ENCODE peak calls at places on chromosomes 13 and 19, in four cellular contexts. One of them, this sample, is unnamed.

GRCh38 chr13:42651936-42652641 is 78.1 kb downstream of the TNFSF11 start:
- DNase-seq in brain microvascular endothelial cell: no peak
- DNase-seq in lower leg skin: no peak
- DNase-seq in left ventricle myocardium inferior: no peak
- DNase-seq in this sample: no peak

GRCh38 chr19:19849056-19849455 is 16.6 kb upstream of the ZNF253 start:
- DNase-seq in lower leg skin: no peak
- DNase-seq in brain microvascular endothelial cell: no peak
- DNase-seq in left ventricle myocardium inferior: no peak
- DNase-seq in this sample: no peak

GRCh38 chr13:26483546-26483945 is 73.9 kb upstream of the WASF3 start:
- DNase-seq in brain microvascular endothelial cell: no peak
- DNase-seq in lower leg skin: no peak
- DNase-seq in left ventricle myocardium inferior: no peak
- DNase-seq in this sample: no peak

GRCh38 chr13:91369432-91369831 is 21.9 kb downstream of the MIR17HG start:
- DNase-seq in left ventricle myocardium inferior: no peak
- DNase-seq in lower leg skin: no peak
- DNase-seq in brain microvascular endothelial cell: peak
- DNase-seq in this sample: peak

GRCh38 chr13:111280666-111281577 is 39.5 kb upstream of the TEX29 start:
- DNase-seq in brain microvascular endothelial cell: peak
- DNase-seq in left ventricle myocardium inferior: no peak
- DNase-seq in lower leg skin: no peak
- DNase-seq in this sample: no peak

GRCh38 chr13:74129500-74130144 is 4.6 kb downstream of the KLF12 start:
- DNase-seq in brain microvascular endothelial cell: no peak
- DNase-seq in lower leg skin: no peak
- DNase-seq in left ventricle myocardium inferior: peak
- DNase-seq in this sample: no peak

GRCh38 chr19:6248341-6248740 is 31.4 kb downstream of the MLLT1 start:
- DNase-seq in lower leg skin: no peak
- DNase-seq in left ventricle myocardium inferior: no peak
- DNase-seq in brain microvascular endothelial cell: no peak
- DNase-seq in this sample: no peak

GRCh38 chr13:30752201-30752797 is 17.0 kb downstream of the ALOX5AP start:
- DNase-seq in left ventricle myocardium inferior: peak
- DNase-seq in brain microvascular endothelial cell: peak
- DNase-seq in lower leg skin: no peak
- DNase-seq in this sample: no peak

GRCh38 chr19:2051771-2052704 is 994 bp upstream of the MKNK2 start:
- DNase-seq in brain microvascular endothelial cell: no peak
- DNase-seq in left ventricle myocardium inferior: peak
- DNase-seq in lower leg skin: no peak
- DNase-seq in this sample: no peak

GRCh38 chr13:60583196-60583908 is 186.3 kb downstream of the TDRD3 start:
- DNase-seq in brain microvascular endothelial cell: peak
- DNase-seq in lower leg skin: peak
- DNase-seq in left ventricle myocardium inferior: no peak
- DNase-seq in this sample: no peak

GRCh38 chr19:17555929-17556813 is 722 bp downstream of the COLGALT1 start:
- DNase-seq in left ventricle myocardium inferior: peak
- DNase-seq in lower leg skin: peak
- DNase-seq in brain microvascular endothelial cell: peak
- DNase-seq in this sample: no peak

GRCh38 chr19:2798733-2799132 is 13.4 kb downstream of the THOP1 start:
- DNase-seq in left ventricle myocardium inferior: peak
- DNase-seq in brain microvascular endothelial cell: no peak
- DNase-seq in lower leg skin: no peak
- DNase-seq in this sample: no peak

GRCh38 chr19:55581145-55581827 is 638 bp upstream of the ZNF579 start:
- DNase-seq in lower leg skin: no peak
- DNase-seq in brain microvascular endothelial cell: no peak
- DNase-seq in left ventricle myocardium inferior: no peak
- DNase-seq in this sample: no peak

GRCh38 chr13:84607614-84608013 is 725.3 kb upstream of the SLITRK1 start:
- DNase-seq in brain microvascular endothelial cell: peak
- DNase-seq in lower leg skin: no peak
- DNase-seq in left ventricle myocardium inferior: no peak
- DNase-seq in this sample: peak

GRCh38 chr13:106796280-106797047 is 228.5 kb upstream of the ARGLU1 start:
- DNase-seq in left ventricle myocardium inferior: no peak
- DNase-seq in brain microvascular endothelial cell: no peak
- DNase-seq in lower leg skin: no peak
- DNase-seq in this sample: no peak

GRCh38 chr19:54411033-54411432 is 4.2 kb upstream of the TTYH1 start:
- DNase-seq in brain microvascular endothelial cell: no peak
- DNase-seq in lower leg skin: no peak
- DNase-seq in left ventricle myocardium inferior: no peak
- DNase-seq in this sample: no peak

GRCh38 chr13:71358218-71358617 is 508.8 kb downstream of the DACH1 start:
- DNase-seq in lower leg skin: no peak
- DNase-seq in left ventricle myocardium inferior: no peak
- DNase-seq in brain microvascular endothelial cell: no peak
- DNase-seq in this sample: no peak

GRCh38 chr13:43054803-43055802 is 31.7 kb downstream of the DNAJC15 start:
- DNase-seq in lower leg skin: no peak
- DNase-seq in brain microvascular endothelial cell: peak
- DNase-seq in left ventricle myocardium inferior: no peak
- DNase-seq in this sample: no peak

GRCh38 chr13:110912651-110913051 is 2.2 kb downstream of the ANKRD10 start:
- DNase-seq in brain microvascular endothelial cell: peak
- DNase-seq in lower leg skin: no peak
- DNase-seq in left ventricle myocardium inferior: no peak
- DNase-seq in this sample: no peak

GRCh38 chr13:27355894-27356293 is 68.5 kb upstream of the GTF3A start:
- DNase-seq in brain microvascular endothelial cell: no peak
- DNase-seq in left ventricle myocardium inferior: no peak
- DNase-seq in lower leg skin: no peak
- DNase-seq in this sample: no peak

DNA sequence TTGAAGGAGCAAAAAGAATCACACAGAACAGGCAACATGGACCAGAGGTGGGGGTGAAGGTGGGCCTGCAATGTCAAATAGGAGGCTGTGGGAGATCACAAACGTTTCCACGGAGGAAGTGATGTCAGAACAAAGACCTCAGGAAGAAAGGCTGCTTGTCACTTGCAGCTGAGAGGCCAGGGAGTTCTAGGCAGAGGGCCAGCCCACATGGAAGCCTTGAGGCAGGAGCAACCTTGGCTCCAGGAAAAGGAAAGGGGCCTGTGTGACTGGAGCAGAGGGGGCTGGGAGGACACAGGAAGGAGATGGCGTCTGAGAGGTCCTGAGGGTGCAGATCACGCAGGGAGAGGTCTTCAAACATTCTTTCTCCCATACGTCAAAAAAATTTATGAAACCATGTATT is 16.3 kb downstream of the ZNF160 start:
- DNase-seq in lower leg skin: no peak
- DNase-seq in left ventricle myocardium inferior: peak
- DNase-seq in brain microvascular endothelial cell: peak
- DNase-seq in this sample: no peak
- H3K4me3 ChIP-seq in lower leg skin: no peak
- H3K4me3 ChIP-seq in left ventricle myocardium inferior: no peak
- H3K4me3 ChIP-seq in brain microvascular endothelial cell: no peak
- H3K4me3 ChIP-seq in this sample: no peak

DNA sequence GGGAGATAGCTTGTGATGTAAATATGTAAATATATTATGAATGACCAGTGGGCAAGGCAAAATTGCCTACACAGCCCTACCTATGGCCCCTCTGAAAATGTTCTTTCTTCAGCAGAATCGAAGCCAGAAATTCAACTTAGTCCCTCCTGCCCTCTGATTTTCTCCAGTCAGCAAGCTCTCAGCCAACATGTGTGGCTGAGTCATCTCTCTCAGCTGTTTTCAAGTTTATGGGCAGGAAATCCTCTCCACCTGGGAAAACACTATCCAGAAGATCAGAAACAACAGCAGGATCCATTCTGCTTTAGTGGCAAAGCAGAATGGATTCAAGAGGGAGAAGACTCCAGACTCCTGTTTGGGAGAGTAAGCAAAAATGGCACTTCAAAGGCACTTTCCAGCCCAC is 8.9 kb upstream of the ZNF527 start:
- DNase-seq in left ventricle myocardium inferior: no peak
- DNase-seq in brain microvascular endothelial cell: peak
- DNase-seq in lower leg skin: no peak
- DNase-seq in this sample: peak
- TF ChIP-seq CTCF in left ventricle myocardium inferior: no peak
- TF ChIP-seq CTCF in brain microvascular endothelial cell: no peak
- TF ChIP-seq CTCF in lower leg skin: no peak
- TF ChIP-seq CTCF in this sample: no peak

DNA sequence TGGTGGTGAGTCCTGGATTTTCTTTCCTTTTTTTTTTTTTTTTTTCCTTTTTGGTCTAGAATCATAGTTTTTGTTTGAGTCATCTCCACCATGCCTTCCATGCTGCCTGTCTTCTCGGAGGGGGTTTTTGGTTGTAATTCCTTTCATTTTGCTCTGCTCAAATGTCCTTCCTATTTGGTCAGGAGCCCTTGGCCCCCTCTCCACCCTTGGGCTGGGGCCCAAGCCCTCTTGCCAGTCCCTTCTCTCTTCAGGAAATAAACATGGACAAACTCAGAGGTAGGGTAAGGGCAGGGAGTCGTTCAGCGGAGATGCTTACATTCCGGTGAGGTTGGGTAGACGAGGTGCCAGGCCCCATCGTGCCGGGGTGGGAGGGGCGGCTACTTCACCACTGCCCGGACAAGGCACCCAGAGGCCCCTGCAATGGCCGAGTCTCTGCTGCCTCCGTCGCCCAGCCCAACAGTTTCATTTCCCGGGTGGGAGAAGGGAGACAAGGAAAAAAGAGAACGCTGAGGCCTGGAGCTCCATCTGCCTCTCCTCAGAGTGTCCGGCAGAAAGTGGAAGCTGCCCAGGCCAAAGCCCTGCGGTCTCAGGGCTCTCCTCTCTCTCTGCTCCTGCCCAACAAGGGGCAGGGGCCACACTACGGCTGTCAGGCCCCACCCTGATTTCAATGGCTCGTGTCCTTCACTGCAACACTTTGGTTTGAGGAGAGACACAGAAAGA is 12.7 kb downstream of the ZNF574 start:
- DNase-seq in lower leg skin: no peak
- DNase-seq in brain microvascular endothelial cell: peak
- DNase-seq in left ventricle myocardium inferior: no peak
- DNase-seq in this sample: no peak
- H3K4me3 ChIP-seq in lower leg skin: no peak
- H3K4me3 ChIP-seq in brain microvascular endothelial cell: peak
- H3K4me3 ChIP-seq in left ventricle myocardium inferior: peak
- H3K4me3 ChIP-seq in this sample: no peak

GRCh38 chr13:99985243-99985874 is 3.8 kb downstream of the ZIC2 start:
- DNase-seq in brain microvascular endothelial cell: no peak
- DNase-seq in lower leg skin: no peak
- DNase-seq in left ventricle myocardium inferior: no peak
- DNase-seq in this sample: no peak
- TF ChIP-seq CTCF in brain microvascular endothelial cell: no peak
- TF ChIP-seq CTCF in lower leg skin: no peak
- TF ChIP-seq CTCF in left ventricle myocardium inferior: no peak
- TF ChIP-seq CTCF in this sample: no peak

DNA sequence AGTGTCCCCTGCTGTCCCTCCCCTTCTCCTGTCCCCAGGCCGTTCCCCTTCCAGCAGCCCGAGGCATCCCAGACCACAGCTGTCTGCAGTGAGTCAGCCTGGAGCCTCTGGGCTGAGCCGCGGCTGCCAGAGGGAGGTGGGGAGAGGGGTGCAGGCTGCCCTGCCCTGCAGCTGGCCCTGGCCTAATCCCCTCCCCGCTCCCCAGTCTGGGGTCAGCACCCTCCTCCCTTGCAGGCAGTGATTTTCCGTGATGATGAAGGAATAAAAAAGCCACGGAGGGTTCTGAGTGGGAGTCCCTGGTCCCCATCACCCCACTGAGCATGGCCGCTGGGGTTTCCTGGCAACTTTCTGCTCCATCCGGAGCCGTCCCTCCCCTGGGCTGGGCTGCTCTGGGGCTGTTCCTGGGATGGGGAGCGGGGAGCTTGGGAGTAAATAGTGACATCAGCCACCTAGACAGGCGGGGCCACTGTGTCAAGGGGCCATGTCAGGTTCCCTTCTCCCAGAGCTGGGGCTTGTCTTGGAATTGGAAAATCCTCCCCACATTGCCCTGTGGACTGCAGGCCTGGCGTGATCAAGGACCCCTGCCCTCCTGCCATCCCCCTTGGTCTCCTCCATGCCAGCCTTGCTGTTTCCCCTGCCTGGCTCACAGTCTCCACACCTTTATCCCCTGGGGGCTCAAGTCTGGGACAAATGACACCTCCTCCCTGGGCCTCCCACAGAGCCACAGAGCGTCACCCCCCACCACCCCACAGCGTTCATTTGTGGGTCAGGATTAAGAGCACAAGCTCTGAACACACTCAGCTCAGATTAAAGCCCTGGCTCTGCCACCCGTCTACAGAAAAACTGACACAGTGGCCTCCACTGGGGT is 16.7 kb downstream of the SPC24 start:
- DNase-seq in left ventricle myocardium inferior: peak
- DNase-seq in lower leg skin: peak
- DNase-seq in brain microvascular endothelial cell: peak
- DNase-seq in this sample: no peak
- H3K4me3 ChIP-seq in left ventricle myocardium inferior: peak
- H3K4me3 ChIP-seq in lower leg skin: no peak
- H3K4me3 ChIP-seq in brain microvascular endothelial cell: peak
- H3K4me3 ChIP-seq in this sample: no peak

DNA sequence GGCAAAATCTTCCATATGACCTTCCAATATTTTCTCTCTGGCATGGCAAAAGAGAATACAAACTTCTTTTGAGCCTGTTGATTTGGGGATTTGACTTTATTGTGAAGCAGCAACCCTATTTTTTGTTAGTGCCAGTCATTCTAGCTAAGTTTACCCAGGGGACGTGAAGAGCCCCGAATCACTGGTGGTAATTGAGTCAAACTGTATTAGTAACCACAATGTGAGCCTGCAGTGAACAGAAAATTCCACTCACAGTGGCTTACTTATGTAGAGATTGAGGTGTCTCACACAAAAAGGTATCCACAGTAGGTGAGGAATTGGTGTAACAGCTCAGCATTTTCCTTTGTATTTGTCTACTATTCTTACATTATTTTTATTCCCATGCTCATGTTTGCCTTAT is 33.1 kb upstream of the MYCBP2 start:
- DNase-seq in lower leg skin: no peak
- DNase-seq in left ventricle myocardium inferior: no peak
- DNase-seq in brain microvascular endothelial cell: no peak
- DNase-seq in this sample: no peak
- TF ChIP-seq CTCF in lower leg skin: no peak
- TF ChIP-seq CTCF in left ventricle myocardium inferior: no peak
- TF ChIP-seq CTCF in brain microvascular endothelial cell: no peak
- TF ChIP-seq CTCF in this sample: no peak

GRCh38 chr19:45218426-45218825 is 26.8 kb downstream of the EXOC3L2 start:
- DNase-seq in lower leg skin: no peak
- DNase-seq in brain microvascular endothelial cell: no peak
- DNase-seq in left ventricle myocardium inferior: no peak
- DNase-seq in this sample: no peak

GRCh38 chr19:45217193-45217956 is 27.8 kb downstream of the EXOC3L2 start:
- DNase-seq in left ventricle myocardium inferior: no peak
- DNase-seq in lower leg skin: no peak
- DNase-seq in brain microvascular endothelial cell: no peak
- DNase-seq in this sample: no peak

GRCh38 chr19:45218887-45219780 is 26.1 kb downstream of the EXOC3L2 start:
- DNase-seq in left ventricle myocardium inferior: no peak
- DNase-seq in brain microvascular endothelial cell: no peak
- DNase-seq in lower leg skin: no peak
- DNase-seq in this sample: no peak

GRCh38 chr19:45216677-45217076 is 28.5 kb downstream of the EXOC3L2 start:
- DNase-seq in brain microvascular endothelial cell: no peak
- DNase-seq in left ventricle myocardium inferior: no peak
- DNase-seq in lower leg skin: no peak
- DNase-seq in this sample: no peak

GRCh38 chr19:45217957-45218334 is 27.3 kb downstream of the EXOC3L2 start:
- DNase-seq in lower leg skin: no peak
- DNase-seq in brain microvascular endothelial cell: no peak
- DNase-seq in left ventricle myocardium inferior: no peak
- DNase-seq in this sample: no peak
- H3K4me3 ChIP-seq in lower leg skin: no peak
- H3K4me3 ChIP-seq in brain microvascular endothelial cell: no peak
- H3K4me3 ChIP-seq in left ventricle myocardium inferior: no peak
- H3K4me3 ChIP-seq in this sample: no peak

This sample was measured in retinal pigment epithelial cell.